ENCODE peak calls at places on chromosomes 13 and 19, in eight cellular contexts. One of them, this sample, is unnamed.
A peak's percentile ranks its signal among the peaks of the same experiment; 100 is the strongest.

GRCh38 chr13:60158321-60158801 is 5.4 kb downstream of the DIAPH3 start:
- DNase-seq in mammary epithelial cell: no peak
- DNase-seq in heart left ventricle: no peak
- DNase-seq in upper lobe of right lung: no peak
- DNase-seq in heart right ventricle: no peak
- DNase-seq in tibial artery: no peak
- DNase-seq in cardiac muscle cell: no peak
- DNase-seq in CD4-positive, CD25-positive, alpha-beta regulatory T cell: no peak
- DNase-seq in this sample: no peak

GRCh38 chr13:98480915-98481510 is 95.9 kb downstream of the STK24 start:
- DNase-seq in mammary epithelial cell: no peak
- DNase-seq in heart left ventricle: peak; percentile 55
- DNase-seq in upper lobe of right lung: no peak
- DNase-seq in heart right ventricle: no peak
- DNase-seq in tibial artery: no peak
- DNase-seq in cardiac muscle cell: peak; percentile 21
- DNase-seq in CD4-positive, CD25-positive, alpha-beta regulatory T cell: no peak
- DNase-seq in this sample: no peak

GRCh38 chr13:99124695-99125334 is 75.8 kb upstream of the UBAC2 start:
- DNase-seq in mammary epithelial cell: peak; percentile 66
- DNase-seq in heart left ventricle: no peak
- DNase-seq in upper lobe of right lung: no peak
- DNase-seq in heart right ventricle: no peak
- DNase-seq in tibial artery: no peak
- DNase-seq in cardiac muscle cell: peak; percentile 75
- DNase-seq in CD4-positive, CD25-positive, alpha-beta regulatory T cell: no peak
- DNase-seq in this sample: no peak

GRCh38 chr19:55384576-55385235 is 614 bp upstream of the TMEM238 start:
- DNase-seq in mammary epithelial cell: peak; percentile 16
- DNase-seq in heart left ventricle: no peak
- DNase-seq in upper lobe of right lung: no peak
- DNase-seq in heart right ventricle: no peak
- DNase-seq in tibial artery: no peak
- DNase-seq in cardiac muscle cell: no peak
- DNase-seq in CD4-positive, CD25-positive, alpha-beta regulatory T cell: no peak
- DNase-seq in this sample: peak; percentile 25

GRCh38 chr19:34265221-34265650 is 10.9 kb downstream of the GARRE1 start:
- DNase-seq in mammary epithelial cell: peak; percentile 80
- DNase-seq in heart left ventricle: peak; percentile 56
- DNase-seq in upper lobe of right lung: no peak
- DNase-seq in heart right ventricle: peak; percentile 41
- DNase-seq in tibial artery: no peak
- DNase-seq in cardiac muscle cell: no peak
- DNase-seq in CD4-positive, CD25-positive, alpha-beta regulatory T cell: no peak
- DNase-seq in this sample: no peak

GRCh38 chr13:96089749-96090239 is at the start of gene HS6ST3:
- DNase-seq in mammary epithelial cell: peak; percentile 14
- DNase-seq in heart left ventricle: peak; percentile 20
- DNase-seq in upper lobe of right lung: peak; percentile 67
- DNase-seq in heart right ventricle: peak; percentile 11
- DNase-seq in tibial artery: no peak
- DNase-seq in cardiac muscle cell: peak; percentile 10
- DNase-seq in CD4-positive, CD25-positive, alpha-beta regulatory T cell: no peak
- DNase-seq in this sample: peak; percentile 1

GRCh38 chr13:52706074-52706473 is 33.5 kb downstream of the CNMD start:
- DNase-seq in mammary epithelial cell: no peak
- DNase-seq in heart left ventricle: no peak
- DNase-seq in upper lobe of right lung: no peak
- DNase-seq in heart right ventricle: no peak
- DNase-seq in tibial artery: no peak
- DNase-seq in cardiac muscle cell: no peak
- DNase-seq in CD4-positive, CD25-positive, alpha-beta regulatory T cell: no peak
- DNase-seq in this sample: no peak

GRCh38 chr19:56270676-56271075 is 1.9 kb upstream of the EDDM13 start:
- DNase-seq in mammary epithelial cell: no peak
- DNase-seq in heart left ventricle: no peak
- DNase-seq in upper lobe of right lung: no peak
- DNase-seq in heart right ventricle: no peak
- DNase-seq in tibial artery: no peak
- DNase-seq in cardiac muscle cell: no peak
- DNase-seq in CD4-positive, CD25-positive, alpha-beta regulatory T cell: no peak
- DNase-seq in this sample: no peak

GRCh38 chr13:113499936-113500335 is 9.4 kb upstream of the DCUN1D2 start:
- DNase-seq in mammary epithelial cell: peak; percentile 3
- DNase-seq in heart left ventricle: no peak
- DNase-seq in upper lobe of right lung: no peak
- DNase-seq in heart right ventricle: no peak
- DNase-seq in tibial artery: no peak
- DNase-seq in cardiac muscle cell: no peak
- DNase-seq in CD4-positive, CD25-positive, alpha-beta regulatory T cell: no peak
- DNase-seq in this sample: no peak

GRCh38 chr13:112453207-112453829 is 77.2 kb downstream of the SPACA7 start:
- DNase-seq in mammary epithelial cell: no peak
- DNase-seq in heart left ventricle: no peak
- DNase-seq in upper lobe of right lung: no peak
- DNase-seq in heart right ventricle: no peak
- DNase-seq in tibial artery: no peak
- DNase-seq in cardiac muscle cell: no peak
- DNase-seq in CD4-positive, CD25-positive, alpha-beta regulatory T cell: no peak
- DNase-seq in this sample: no peak

GRCh38 chr19:54266133-54266532 is 9.1 kb upstream of the LILRB5 start:
- DNase-seq in mammary epithelial cell: peak; percentile 40
- DNase-seq in heart left ventricle: peak; percentile 65
- DNase-seq in upper lobe of right lung: peak; percentile 83
- DNase-seq in heart right ventricle: peak; percentile 62
- DNase-seq in tibial artery: peak; percentile 75
- DNase-seq in cardiac muscle cell: peak; percentile 81
- DNase-seq in CD4-positive, CD25-positive, alpha-beta regulatory T cell: peak; percentile 40
- DNase-seq in this sample: peak; percentile 48

GRCh38 chr19:2051771-2052704 is 994 bp upstream of the MKNK2 start:
- DNase-seq in mammary epithelial cell: no peak
- DNase-seq in heart left ventricle: no peak
- DNase-seq in upper lobe of right lung: no peak
- DNase-seq in heart right ventricle: peak; percentile 76
- DNase-seq in tibial artery: no peak
- DNase-seq in cardiac muscle cell: peak; percentile 77
- DNase-seq in CD4-positive, CD25-positive, alpha-beta regulatory T cell: peak; percentile 56
- DNase-seq in this sample: peak; percentile 55

GRCh38 chr13:110353339-110353977 is 46.4 kb downstream of the COL4A2 start:
- DNase-seq in mammary epithelial cell: no peak
- DNase-seq in heart left ventricle: no peak
- DNase-seq in upper lobe of right lung: no peak
- DNase-seq in heart right ventricle: no peak
- DNase-seq in tibial artery: no peak
- DNase-seq in cardiac muscle cell: no peak
- DNase-seq in CD4-positive, CD25-positive, alpha-beta regulatory T cell: no peak
- DNase-seq in this sample: no peak

GRCh38 chr13:110354715-110355473 is 47.8 kb downstream of the COL4A2 start:
- DNase-seq in mammary epithelial cell: no peak
- DNase-seq in heart left ventricle: no peak
- DNase-seq in upper lobe of right lung: no peak
- DNase-seq in heart right ventricle: no peak
- DNase-seq in tibial artery: no peak
- DNase-seq in cardiac muscle cell: no peak
- DNase-seq in CD4-positive, CD25-positive, alpha-beta regulatory T cell: no peak
- DNase-seq in this sample: no peak

GRCh38 chr13:110351636-110352420 is 44.7 kb downstream of the COL4A2 start:
- DNase-seq in mammary epithelial cell: no peak
- DNase-seq in heart left ventricle: no peak
- DNase-seq in upper lobe of right lung: no peak
- DNase-seq in heart right ventricle: no peak
- DNase-seq in tibial artery: no peak
- DNase-seq in cardiac muscle cell: no peak
- DNase-seq in CD4-positive, CD25-positive, alpha-beta regulatory T cell: no peak
- DNase-seq in this sample: no peak

GRCh38 chr13:110354209-110354627 is 47.1 kb downstream of the COL4A2 start:
- DNase-seq in mammary epithelial cell: no peak
- DNase-seq in heart left ventricle: no peak
- DNase-seq in upper lobe of right lung: no peak
- DNase-seq in heart right ventricle: no peak
- DNase-seq in tibial artery: no peak
- DNase-seq in cardiac muscle cell: no peak
- DNase-seq in CD4-positive, CD25-positive, alpha-beta regulatory T cell: no peak
- DNase-seq in this sample: no peak

GRCh38 chr13:110352735-110353134 is 45.7 kb downstream of the COL4A2 start:
- DNase-seq in mammary epithelial cell: no peak
- DNase-seq in heart left ventricle: no peak
- DNase-seq in upper lobe of right lung: no peak
- DNase-seq in heart right ventricle: no peak
- DNase-seq in tibial artery: no peak
- DNase-seq in cardiac muscle cell: no peak
- DNase-seq in CD4-positive, CD25-positive, alpha-beta regulatory T cell: no peak
- DNase-seq in this sample: no peak
- H3K27ac ChIP-seq in mammary epithelial cell: no peak overlapping the region
- H3K27ac ChIP-seq in heart left ventricle: no peak overlapping the region
- H3K27ac ChIP-seq in upper lobe of right lung: peak overlapping the region; percentile 55
- H3K27ac ChIP-seq in heart right ventricle: no peak overlapping the region
- H3K27ac ChIP-seq in tibial artery: peak overlapping the region; percentile 92
- H3K27ac ChIP-seq in cardiac muscle cell: no peak overlapping the region
- H3K27ac ChIP-seq in CD4-positive, CD25-positive, alpha-beta regulatory T cell: no peak overlapping the region
- H3K27ac ChIP-seq in this sample: no peak overlapping the region

GRCh38 chr13:45967589-45967988 is 85.0 kb downstream of the ZC3H13 start:
- DNase-seq in mammary epithelial cell: no peak
- DNase-seq in heart left ventricle: no peak
- DNase-seq in upper lobe of right lung: no peak
- DNase-seq in heart right ventricle: no peak
- DNase-seq in tibial artery: no peak
- DNase-seq in cardiac muscle cell: no peak
- DNase-seq in CD4-positive, CD25-positive, alpha-beta regulatory T cell: no peak
- DNase-seq in this sample: no peak
- H3K27ac ChIP-seq in mammary epithelial cell: no peak overlapping the region
- H3K27ac ChIP-seq in heart left ventricle: no peak overlapping the region
- H3K27ac ChIP-seq in upper lobe of right lung: no peak overlapping the region
- H3K27ac ChIP-seq in heart right ventricle: no peak overlapping the region
- H3K27ac ChIP-seq in tibial artery: no peak overlapping the region
- H3K27ac ChIP-seq in cardiac muscle cell: no peak overlapping the region
- H3K27ac ChIP-seq in CD4-positive, CD25-positive, alpha-beta regulatory T cell: no peak overlapping the region
- H3K27ac ChIP-seq in this sample: no peak overlapping the region

DNA sequence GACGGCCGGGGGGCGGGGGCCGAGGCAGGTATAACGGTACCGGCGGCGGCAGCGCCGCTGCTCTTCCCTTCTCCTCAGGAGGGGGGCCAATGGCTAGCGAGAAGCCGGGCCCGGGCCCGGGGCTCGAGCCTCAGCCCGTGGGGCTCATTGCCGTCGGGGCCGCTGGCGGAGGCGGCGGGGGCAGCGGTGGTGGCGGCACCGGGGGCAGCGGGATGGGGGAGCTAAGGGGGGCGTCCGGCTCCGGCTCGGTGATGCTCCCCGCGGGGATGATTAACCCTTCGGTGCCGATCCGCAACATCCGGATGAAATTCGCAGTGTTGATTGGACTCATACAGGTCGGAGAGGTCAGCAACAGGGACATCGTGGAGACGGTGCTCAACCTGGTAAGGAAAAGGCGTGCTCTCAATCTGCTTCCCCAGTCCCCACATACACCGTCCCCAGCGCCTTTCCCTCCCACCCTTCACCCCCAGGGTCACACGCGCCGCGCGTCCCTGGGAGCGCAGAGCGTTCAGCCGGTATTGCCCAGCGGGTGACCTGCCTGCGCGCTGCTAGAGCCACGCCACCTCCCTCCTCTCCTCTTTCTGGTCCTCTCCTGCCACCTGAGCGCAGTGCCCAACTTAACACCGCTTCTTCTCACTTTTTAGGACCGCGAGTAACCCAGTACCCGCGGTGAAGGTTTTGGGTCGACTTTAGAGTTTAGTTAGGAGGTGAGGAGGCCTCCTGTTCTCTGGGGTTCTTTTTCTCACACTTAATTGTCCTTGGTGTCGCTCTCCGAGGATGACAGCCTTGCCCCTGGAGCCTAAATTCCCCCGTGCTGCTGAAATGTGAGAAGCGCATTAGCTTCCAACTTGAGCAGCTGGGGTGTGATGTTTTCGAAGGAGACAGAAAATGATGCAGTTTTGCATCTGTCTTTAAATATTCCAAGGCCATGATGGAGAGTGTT is 933 bp downstream of the NBEA start:
- DNase-seq in mammary epithelial cell: no peak
- DNase-seq in heart left ventricle: peak; percentile 37
- DNase-seq in upper lobe of right lung: peak; percentile 64
- DNase-seq in heart right ventricle: peak; percentile 21
- DNase-seq in tibial artery: peak; percentile 19
- DNase-seq in cardiac muscle cell: peak; percentile 5
- DNase-seq in CD4-positive, CD25-positive, alpha-beta regulatory T cell: no peak
- DNase-seq in this sample: peak; percentile 9
- H3K27ac ChIP-seq in mammary epithelial cell: no peak overlapping the region
- H3K27ac ChIP-seq in heart left ventricle: peak overlapping the region; percentile 79
- H3K27ac ChIP-seq in upper lobe of right lung: no peak overlapping the region
- H3K27ac ChIP-seq in heart right ventricle: peak overlapping the region; percentile 75
- H3K27ac ChIP-seq in tibial artery: peak overlapping the region; percentile 78
- H3K27ac ChIP-seq in cardiac muscle cell: peak overlapping the region; percentile 53
- H3K27ac ChIP-seq in CD4-positive, CD25-positive, alpha-beta regulatory T cell: no peak overlapping the region
- H3K27ac ChIP-seq in this sample: peak overlapping the region; percentile 17

DNA sequence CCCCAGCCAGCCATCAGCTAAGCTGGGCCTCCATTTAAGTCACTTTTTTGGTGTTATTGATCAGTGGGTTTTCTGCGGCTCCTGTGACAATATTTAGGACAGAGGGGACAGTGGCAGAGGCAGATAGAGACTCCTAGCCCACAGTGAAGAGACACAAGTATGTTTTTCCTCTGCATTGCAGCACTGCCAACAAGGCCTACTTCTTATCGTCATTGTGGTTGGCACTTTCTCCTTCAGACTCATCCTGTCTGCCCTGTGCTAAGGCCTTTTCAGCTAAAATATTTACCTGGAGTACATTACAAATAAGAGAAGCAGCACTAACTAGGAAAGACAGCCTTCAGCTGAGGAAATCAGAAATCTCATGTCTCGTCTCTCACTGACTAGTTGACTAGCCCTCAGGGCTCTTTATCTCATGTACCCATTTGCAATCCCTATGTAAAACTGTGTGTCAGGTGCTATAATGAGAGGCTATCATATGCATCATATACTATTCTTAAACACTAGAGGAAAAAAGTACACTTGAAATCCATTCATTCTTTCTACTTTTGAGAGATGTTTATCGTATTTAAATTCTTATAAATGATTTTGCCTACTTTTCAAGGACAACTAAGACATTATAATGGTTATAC is 62.2 kb downstream of the ZAR1L start:
- DNase-seq in mammary epithelial cell: no peak
- DNase-seq in heart left ventricle: no peak
- DNase-seq in upper lobe of right lung: no peak
- DNase-seq in heart right ventricle: no peak
- DNase-seq in tibial artery: no peak
- DNase-seq in cardiac muscle cell: no peak
- DNase-seq in CD4-positive, CD25-positive, alpha-beta regulatory T cell: no peak
- DNase-seq in this sample: no peak
- H3K27ac ChIP-seq in mammary epithelial cell: no peak overlapping the region
- H3K27ac ChIP-seq in heart left ventricle: peak overlapping the region; percentile 92
- H3K27ac ChIP-seq in upper lobe of right lung: peak overlapping the region; percentile 84
- H3K27ac ChIP-seq in heart right ventricle: peak overlapping the region; percentile 85
- H3K27ac ChIP-seq in tibial artery: peak overlapping the region; percentile 74
- H3K27ac ChIP-seq in cardiac muscle cell: no peak overlapping the region
- H3K27ac ChIP-seq in CD4-positive, CD25-positive, alpha-beta regulatory T cell: no peak overlapping the region
- H3K27ac ChIP-seq in this sample: no peak overlapping the region

GRCh38 chr19:31214086-31214485 is 135.2 kb downstream of the TSHZ3 start:
- DNase-seq in mammary epithelial cell: peak; percentile 99
- DNase-seq in heart left ventricle: peak; percentile 44
- DNase-seq in upper lobe of right lung: peak; percentile 65
- DNase-seq in heart right ventricle: peak; percentile 41
- DNase-seq in tibial artery: peak; percentile 59
- DNase-seq in cardiac muscle cell: peak; percentile 98
- DNase-seq in CD4-positive, CD25-positive, alpha-beta regulatory T cell: peak; percentile 82
- DNase-seq in this sample: no peak
- H3K27ac ChIP-seq in mammary epithelial cell: peak overlapping the region; percentile 77
- H3K27ac ChIP-seq in heart left ventricle: peak overlapping the region; percentile 19
- H3K27ac ChIP-seq in upper lobe of right lung: no peak overlapping the region
- H3K27ac ChIP-seq in heart right ventricle: no peak overlapping the region
- H3K27ac ChIP-seq in tibial artery: no peak overlapping the region
- H3K27ac ChIP-seq in cardiac muscle cell: no peak overlapping the region
- H3K27ac ChIP-seq in CD4-positive, CD25-positive, alpha-beta regulatory T cell: peak overlapping the region; percentile 34
- H3K27ac ChIP-seq in this sample: no peak overlapping the region

GRCh38 chr19:46977548-46977947 is 42.1 kb upstream of the NPAS1 start:
- DNase-seq in mammary epithelial cell: no peak
- DNase-seq in heart left ventricle: no peak
- DNase-seq in upper lobe of right lung: no peak
- DNase-seq in heart right ventricle: no peak
- DNase-seq in tibial artery: no peak
- DNase-seq in cardiac muscle cell: no peak
- DNase-seq in CD4-positive, CD25-positive, alpha-beta regulatory T cell: no peak
- DNase-seq in this sample: no peak
- H3K27ac ChIP-seq in mammary epithelial cell: no peak overlapping the region
- H3K27ac ChIP-seq in heart left ventricle: peak overlapping the region; percentile 93
- H3K27ac ChIP-seq in upper lobe of right lung: peak overlapping the region; percentile 56
- H3K27ac ChIP-seq in heart right ventricle: peak overlapping the region; percentile 89
- H3K27ac ChIP-seq in tibial artery: peak overlapping the region; percentile 82
- H3K27ac ChIP-seq in cardiac muscle cell: peak overlapping the region; percentile 98
- H3K27ac ChIP-seq in CD4-positive, CD25-positive, alpha-beta regulatory T cell: no peak overlapping the region
- H3K27ac ChIP-seq in this sample: no peak overlapping the region